ENCODE peak calls at places on chromosomes 16 and 17, in five cellular contexts. W, Z, N, H and L are unnamed samples.

GRCh38 chr17:31404028-31404949 is 12.8 kb downstream of the RAB11FIP4 start:
- DNase-seq in W (no peak), Z (no peak), N (no peak), H (no peak), L (no peak)

GRCh38 chr16:80947239-80947638 is 59.4 kb downstream of the CMC2 start:
- DNase-seq in W (no peak), Z (no peak), N (no peak), H (no peak), L (no peak)

GRCh38 chr16:56812884-56813283 is 52.1 kb upstream of the SLC12A3 start:
- DNase-seq in W (peak), Z (no peak), N (no peak), H (peak), L (no peak)

GRCh38 chr17:38590988-38591758 is 14.6 kb downstream of the SRCIN1 start:
- DNase-seq in W (no peak), Z (no peak), N (no peak), H (peak), L (no peak)

GRCh38 chr17:31489295-31490018 is 98.0 kb downstream of the RAB11FIP4 start:
- DNase-seq in W (no peak), Z (peak), N (no peak), H (peak), L (peak)

GRCh38 chr16:23855010-23855409 is 19.2 kb downstream of the PRKCB start:
- DNase-seq in W (no peak), Z (no peak), N (no peak), H (no peak), L (no peak)

GRCh38 chr16:49827806-49828428 is 28.0 kb downstream of the ZNF423 start:
- DNase-seq in W (no peak), Z (no peak), N (no peak), H (no peak), L (no peak)

GRCh38 chr16:66036775-66037715 is 329.4 kb upstream of the CDH5 start:
- DNase-seq in W (no peak), Z (no peak), N (no peak), H (no peak), L (no peak)

GRCh38 chr17:39753514-39754160 is 15.9 kb downstream of the GRB7 start:
- DNase-seq in W (no peak), Z (peak), N (peak), H (no peak), L (no peak)

GRCh38 chr17:43846221-43846712 is 709 bp upstream of the CD300LG start:
- DNase-seq in W (peak), Z (peak), N (peak), H (peak), L (peak)

GRCh38 chr17:39982069-39982371 is 1.4 kb downstream of the PSMD3 start:
- DNase-seq in W (no peak), Z (no peak), N (no peak), H (no peak), L (no peak)

GRCh38 chr17:54626146-54626703 is 274.4 kb upstream of the TOM1L1 start:
- DNase-seq in W (no peak), Z (no peak), N (no peak), H (no peak), L (no peak)

GRCh38 chr16:278863-279366 is 1.5 kb upstream of the ARHGDIG start:
- DNase-seq in W (peak), Z (no peak), N (no peak), H (peak), L (no peak)

GRCh38 chr16:62014534-62014933 is 21.7 kb downstream of the CDH8 start:
- DNase-seq in W (no peak), Z (no peak), N (no peak), H (no peak), L (no peak)

GRCh38 chr16:10961231-10961630 is 16.9 kb downstream of the CLEC16A start:
- DNase-seq in W (peak), Z (no peak), N (no peak), H (no peak), L (no peak)

GRCh38 chr16:84007946-84008345 is 34.6 kb downstream of the SLC38A8 start:
- DNase-seq in W (no peak), Z (no peak), N (no peak), H (no peak), L (no peak)

GRCh38 chr17:80279895-80280294 is 19.2 kb downstream of the RNF213 start:
- DNase-seq in W (peak), Z (no peak), N (peak), H (no peak), L (no peak)

GRCh38 chr16:11089504-11090124 is 145.2 kb downstream of the CLEC16A start:
- DNase-seq in W (peak), Z (no peak), N (no peak), H (no peak), L (no peak)

GRCh38 chr17:4509923-4510614 is 11.4 kb downstream of the SPNS2 start:
- DNase-seq in W (no peak), Z (no peak), N (no peak), H (no peak), L (no peak)

GRCh38 chr16:27195941-27196595 is 7.3 kb upstream of the KDM8 start:
- DNase-seq in W (no peak), Z (no peak), N (no peak), H (no peak), L (no peak)

GRCh38 chr16:27460663-27461482 is 58.9 kb downstream of the IL21R start:
- DNase-seq in W (no peak), Z (no peak), N (no peak), H (no peak), L (no peak)

GRCh38 chr17:53896047-53896446 is 73.3 kb downstream of the KIF2B start:
- DNase-seq in W (no peak), Z (no peak), N (no peak), H (no peak), L (no peak)

GRCh38 chr16:70437582-70438324 is 1.1 kb downstream of the ST3GAL2 start:
- DNase-seq in W (peak), Z (peak), N (peak), H (no peak), L (no peak)

GRCh38 chr17:44307387-44308186 is 814 bp upstream of the RUNDC3A start:
- DNase-seq in W (no peak), Z (no peak), N (peak), H (no peak), L (no peak)

GRCh38 chr17:45783593-45784292 is 377 bp upstream of the CRHR1 start:
- DNase-seq in W (no peak), Z (peak), N (peak), H (no peak), L (no peak)

GRCh38 chr16:73711441-73712080 is 585.1 kb upstream of the PSMD7 start:
- DNase-seq in W (no peak), Z (no peak), N (no peak), H (no peak), L (no peak)

GRCh38 chr17:17806611-17807010 is 30.2 kb downstream of the SREBF1 start:
- DNase-seq in W (no peak), Z (no peak), N (no peak), H (no peak), L (no peak)

GRCh38 chr16:886802-887731 is 83.7 kb downstream of the LMF1 start:
- DNase-seq in W (no peak), Z (no peak), N (no peak), H (no peak), L (no peak)

GRCh38 chr16:982152-983043 is 828 bp downstream of the SOX8 start:
- DNase-seq in W (no peak), Z (no peak), N (peak), H (no peak), L (no peak)

GRCh38 chr17:48259710-48260291 is 152.2 kb downstream of the SNX11 start:
- DNase-seq in W (peak), Z (peak), N (no peak), H (no peak), L (no peak)

GRCh38 chr17:31310260-31310659 is 3.6 kb downstream of the EVI2B start:
- DNase-seq in W (no peak), Z (no peak), N (no peak), H (no peak), L (no peak)

GRCh38 chr17:3048727-3049471 is 14.5 kb downstream of the OR1D5 start:
- DNase-seq in W (peak), Z (peak), N (peak), H (peak), L (peak)

GRCh38 chr17:69947027-69947759 is 127.8 kb upstream of the KCNJ16 start:
- DNase-seq in W (peak), Z (peak), N (no peak), H (no peak), L (no peak)

GRCh38 chr16:50670476-50670875 is 10.6 kb downstream of the SNX20 start:
- DNase-seq in W (no peak), Z (no peak), N (no peak), H (no peak), L (no peak)

GRCh38 chr17:1090454-1091189 is 89.2 kb downstream of the ABR start:
- DNase-seq in W (no peak), Z (no peak), N (no peak), H (no peak), L (no peak)

GRCh38 chr16:29114476-29115012 is 129.7 kb downstream of the LAT start:
- DNase-seq in W (no peak), Z (no peak), N (no peak), H (no peak), L (no peak)
- H3K9ac ChIP-seq in W (peak), Z (no peak), N (no peak), H (peak), L (no peak)

GRCh38 chr16:48459167-48459566 is 74.0 kb upstream of the SIAH1 start:
- DNase-seq in W (no peak), Z (no peak), N (no peak), H (no peak), L (no peak)
- TF ChIP-seq RAD21 in W (no peak), Z (no peak), N (no peak), H (no peak), L (no peak)

GRCh38 chr17:63997341-63998048 is 656 bp upstream of the PRR29 start:
- DNase-seq in W (no peak), Z (no peak), N (peak), H (no peak), L (no peak)
- H3K27ac ChIP-seq in W (no peak), Z (no peak), N (no peak), H (no peak), L (no peak)

GRCh38 chr16:30186444-30186781 is 3.0 kb downstream of the CORO1A start:
- DNase-seq in W (no peak), Z (no peak), N (no peak), H (no peak), L (no peak)

GRCh38 chr16:30185683-30186421 is 2.5 kb downstream of the CORO1A start:
- DNase-seq in W (no peak), Z (no peak), N (peak), H (no peak), L (no peak)

GRCh38 chr16:30187556-30187865 is 4.1 kb downstream of the CORO1A start:
- DNase-seq in W (no peak), Z (no peak), N (no peak), H (no peak), L (no peak)

GRCh38 chr16:30187971-30188561 is 4.7 kb downstream of the CORO1A start:
- DNase-seq in W (no peak), Z (no peak), N (no peak), H (no peak), L (no peak)

DNA sequence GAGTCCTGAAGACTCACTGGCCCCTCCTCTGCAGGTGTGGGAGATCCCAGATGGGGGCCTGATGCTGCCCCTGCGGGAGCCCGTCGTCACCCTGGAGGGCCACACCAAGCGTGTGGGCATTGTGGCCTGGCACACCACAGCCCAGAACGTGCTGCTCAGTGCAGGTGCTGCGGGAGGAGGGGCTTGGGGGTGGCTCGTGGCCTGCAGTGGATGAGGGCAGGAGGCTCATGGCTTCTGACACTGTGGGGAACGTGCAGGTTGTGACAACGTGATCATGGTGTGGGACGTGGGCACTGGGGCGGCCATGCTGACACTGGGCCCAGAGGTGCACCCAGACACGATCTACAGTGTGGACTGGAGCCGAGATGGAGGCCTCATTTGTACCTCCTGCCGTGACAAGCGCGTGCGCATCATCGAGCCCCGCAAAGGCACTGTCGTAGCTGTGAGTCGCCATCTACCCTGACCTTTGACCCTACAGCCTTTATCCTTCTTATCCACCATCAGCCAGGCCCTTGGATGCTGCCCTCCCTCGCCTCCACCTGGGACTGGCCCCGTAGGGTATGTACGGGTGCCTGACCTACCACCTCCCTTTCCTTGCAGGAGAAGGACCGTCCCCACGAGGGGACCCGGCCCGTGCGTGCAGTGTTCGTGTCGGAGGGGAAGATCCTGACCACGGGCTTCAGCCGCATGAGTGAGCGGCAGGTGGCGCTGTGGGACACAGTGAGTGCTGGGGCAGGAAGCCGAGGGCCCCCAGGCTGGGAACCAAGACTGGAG is 3.6 kb downstream of the CORO1A start:
- DNase-seq in W (no peak), Z (peak), N (peak), H (peak), L (no peak)
- H3K9ac ChIP-seq in W (no peak), Z (no peak), N (no peak), H (no peak), L (no peak)

DNA sequence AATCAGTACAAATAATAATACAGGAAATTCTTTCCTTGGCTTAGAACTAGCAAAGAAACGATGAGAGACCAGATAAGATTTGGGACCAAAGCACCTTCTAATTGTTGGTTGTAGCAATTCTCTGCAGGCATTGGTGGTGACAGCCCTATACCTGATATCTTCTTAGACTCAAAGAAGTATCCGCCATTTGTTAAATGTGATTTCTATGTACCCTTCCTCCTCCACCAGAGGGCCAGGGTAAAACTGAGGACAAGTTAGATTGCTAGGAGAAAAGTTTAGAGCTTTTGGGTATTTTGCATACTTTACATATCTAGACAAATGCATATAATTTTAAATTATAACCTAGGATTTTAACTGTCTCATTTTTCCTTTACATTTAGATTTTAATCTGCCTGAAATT is 304.3 kb downstream of the HS3ST4 start:
- DNase-seq in W (no peak), Z (peak), N (no peak), H (no peak), L (no peak)
- TF ChIP-seq RAD21 in W (no peak), Z (no peak), N (no peak), H (no peak), L (no peak)

GRCh38 chr17:62805234-62805633 is 2.9 kb downstream of the MARCHF10 start:
- DNase-seq in W (peak), Z (no peak), N (no peak), H (no peak), L (no peak)
- H3K27ac ChIP-seq in W (no peak), Z (no peak), N (no peak), H (no peak), L (no peak)

GRCh38 chr16:30903002-30903401 is 6.6 kb downstream of the CTF1 start:
- DNase-seq in W (no peak), Z (peak), N (no peak), H (no peak), L (no peak)
- H3K9ac ChIP-seq in W (no peak), Z (peak), N (no peak), H (no peak), L (no peak)

GRCh38 chr16:68422396-68422964 is 25.8 kb downstream of the SMPD3 start:
- DNase-seq in W (no peak), Z (no peak), N (no peak), H (no peak), L (no peak)
- TF ChIP-seq RAD21 in W (no peak), Z (no peak), N (no peak), H (no peak), L (no peak)

GRCh38 chr16:68128577-68129305 is 43.6 kb downstream of the NFATC3 start:
- DNase-seq in W (peak), Z (no peak), N (no peak), H (peak), L (no peak)
- H3K27ac ChIP-seq in W (no peak), Z (no peak), N (no peak), H (peak), L (no peak)

DNA sequence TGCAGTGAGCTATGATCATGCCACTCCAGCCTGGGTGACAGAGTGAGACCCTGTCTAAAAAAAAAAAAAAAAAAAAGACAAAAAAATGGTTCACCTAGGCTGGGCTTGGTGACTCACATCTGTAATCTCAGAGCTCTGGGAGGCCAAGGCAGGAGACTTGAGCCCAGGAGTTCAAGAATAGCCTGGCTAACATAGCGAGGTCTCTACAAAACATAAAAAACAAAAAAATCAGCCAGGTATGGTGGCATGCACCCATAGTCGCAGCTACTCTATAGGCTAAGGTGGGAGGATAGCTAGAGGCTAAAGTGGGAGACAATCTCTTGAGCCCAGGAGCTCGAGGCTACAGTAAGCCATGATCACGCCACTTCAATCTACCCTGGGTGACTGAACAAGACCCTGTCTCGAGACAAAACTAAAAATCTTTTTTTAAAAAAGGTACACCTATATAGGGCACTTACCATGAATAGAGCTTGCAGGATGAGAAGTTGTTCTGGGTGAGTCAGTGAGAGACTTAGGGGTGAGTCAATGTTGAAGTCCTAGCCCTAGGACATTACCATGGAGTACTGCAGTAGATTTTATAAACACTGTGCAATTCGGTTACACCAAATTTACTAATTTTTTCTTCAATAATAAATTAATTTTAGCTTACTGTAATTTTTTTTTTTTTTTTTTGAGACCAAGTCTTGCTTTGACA is 19.0 kb downstream of the USP32 start:
- DNase-seq in W (peak), Z (no peak), N (no peak), H (no peak), L (no peak)
- H3K9ac ChIP-seq in W (no peak), Z (no peak), N (no peak), H (no peak), L (no peak)